ENCODE peak calls at places on chromosomes 2 and 18, in six cellular contexts. P, C, B, Z, F and J are unnamed samples.

GRCh38 chr2:174544156-174544555 is 53.4 kb downstream of the WIPF1 start:
- DNase-seq in P (no peak), Z (no peak), F (no peak), C (no peak), B (no peak), J (no peak)

GRCh38 chr2:10387033-10387432 is 61.1 kb downstream of the ODC1 start:
- DNase-seq in B (no peak), C (no peak), P (no peak), Z (no peak), F (no peak), J (no peak)

GRCh38 chr2:74374509-74375205 is 5.5 kb downstream of the DCTN1 start:
- DNase-seq in B (no peak), P (no peak), F (peak), Z (peak), C (no peak), J (peak)

GRCh38 chr2:3325458-3326181 is 52.0 kb downstream of the EIPR1 start:
- DNase-seq in F (no peak), B (no peak), C (peak), Z (no peak), P (no peak), J (no peak)

GRCh38 chr2:15814946-15815345 is 125.4 kb upstream of the MYCN start:
- DNase-seq in P (no peak), C (no peak), F (no peak), Z (no peak), B (no peak), J (no peak)

GRCh38 chr2:7427293-7428060 is 510.3 kb downstream of the RNF144A start:
- DNase-seq in C (no peak), B (no peak), F (no peak), P (peak), Z (no peak), J (peak)

GRCh38 chr2:160278889-160279196 is 78.8 kb upstream of the ITGB6 start:
- DNase-seq in Z (no peak), B (no peak), P (no peak), C (no peak), F (no peak), J (no peak)

GRCh38 chr2:119598576-119598975 is 54.3 kb downstream of the CFAP221 start:
- DNase-seq in C (no peak), F (no peak), P (no peak), B (no peak), Z (no peak), J (peak)

GRCh38 chr2:42924436-42924897 is 132.1 kb upstream of the HAAO start:
- DNase-seq in B (no peak), C (no peak), F (no peak), P (no peak), Z (no peak), J (no peak)

GRCh38 chr2:207854484-207855386 is 85.0 kb upstream of the FZD5 start:
- DNase-seq in P (no peak), Z (no peak), C (no peak), B (no peak), F (no peak), J (no peak)

GRCh38 chr18:49227456-49227855 is 233.0 kb downstream of the DYM start:
- DNase-seq in P (no peak), B (no peak), Z (no peak), F (no peak), C (no peak), J (no peak)

GRCh38 chr18:79850731-79851130 is 53.0 kb downstream of the KCNG2 start:
- DNase-seq in C (peak), F (no peak), P (no peak), B (peak), Z (peak), J (peak)

DNA sequence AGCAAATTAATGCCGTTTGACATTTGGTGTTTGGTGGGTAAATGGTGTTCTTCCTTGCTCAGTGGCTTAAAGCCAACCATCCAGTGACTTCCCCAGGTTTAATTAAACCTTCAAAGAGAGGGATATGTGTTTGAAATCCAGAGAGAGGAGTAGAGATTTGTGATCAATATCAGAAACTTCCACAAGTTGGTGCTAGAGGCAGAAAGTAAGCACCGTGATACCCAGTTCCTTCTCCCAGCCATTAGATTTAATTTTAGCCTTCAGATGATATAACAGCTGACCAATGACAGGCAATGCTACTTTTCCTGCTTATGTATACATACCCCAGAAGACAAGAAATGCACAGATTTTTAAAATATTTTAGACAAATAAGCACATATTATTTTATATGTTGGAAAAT is 398.5 kb downstream of the CDH2 start:
- DNase-seq in F (no peak), Z (no peak), P (no peak), C (no peak), B (no peak), J (no peak)
- TF ChIP-seq CTCF in F (peak), Z (peak), P (no peak), C (no peak), B (no peak), J (peak)

GRCh38 chr2:21024722-21025389 is 19.0 kb downstream of the APOB start:
- DNase-seq in F (no peak), C (no peak), Z (no peak), P (no peak), B (no peak), J (no peak)
- TF ChIP-seq POLR2A in F (no peak), C (no peak), Z (no peak), P (no peak), B (no peak), J (no peak)

GRCh38 chr2:101832114-101832513 is 134.6 kb downstream of the MAP4K4 start:
- DNase-seq in Z (no peak), F (no peak), P (peak), B (no peak), C (no peak), J (no peak)
- TF ChIP-seq CTCF in Z (no peak), F (peak), P (no peak), B (no peak), C (peak), J (no peak)

GRCh38 chr2:164954186-164954585 is 1.1 kb downstream of the SLC38A11 start:
- DNase-seq in F (no peak), P (no peak), Z (no peak), B (no peak), C (no peak), J (no peak)
- TF ChIP-seq POLR2A in F (no peak), P (no peak), Z (no peak), B (no peak), C (no peak), J (no peak)

GRCh38 chr18:38539373-38539772 is 973.8 kb upstream of the CELF4 start:
- DNase-seq in F (no peak), Z (no peak), P (no peak), B (no peak), C (no peak), J (no peak)

GRCh38 chr18:38539871-38540270 is 974.3 kb upstream of the CELF4 start:
- DNase-seq in P (no peak), B (no peak), Z (no peak), C (no peak), F (no peak), J (no peak)

DNA sequence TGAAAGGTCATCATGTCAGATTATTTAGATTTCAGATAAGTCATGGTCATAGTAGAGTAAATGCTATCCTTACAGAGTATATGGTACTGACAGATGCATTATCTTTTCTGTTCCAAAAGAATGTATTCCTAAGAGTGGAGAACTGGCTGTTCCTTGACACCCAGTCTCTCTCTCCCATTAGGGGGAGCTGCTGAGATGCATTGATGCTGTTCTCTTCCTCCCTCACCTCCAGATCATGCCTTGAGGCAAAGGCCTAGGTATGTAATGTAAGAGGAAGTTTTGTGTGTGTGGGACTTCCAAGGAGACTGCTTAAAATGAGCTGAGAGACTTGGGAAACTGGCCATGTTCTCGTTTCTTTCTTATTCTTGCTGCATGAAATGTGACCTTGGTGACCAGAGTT is 979.5 kb upstream of the CELF4 start:
- DNase-seq in F (no peak), C (no peak), P (peak), Z (peak), B (no peak), J (no peak)
- TF ChIP-seq CTCF in F (peak), C (no peak), P (peak), Z (no peak), B (no peak), J (no peak)